ENCODE peak calls at places on chromosomes 12 and 14, in four cellular contexts. K is tibial nerve, N is gastrocnemius medialis, W is Peyer's patch. I is an unnamed sample.

GRCh38 chr12:127035011-127035879 is 1231.7 kb upstream of the TMEM132C start:
- DNase-seq in N (no peak), W (no peak), K (no peak), I (no peak)

GRCh38 chr12:31491819-31492598 is 98.9 kb downstream of the DENND5B start:
- DNase-seq in N (no peak), W (no peak), K (no peak), I (no peak)

GRCh38 chr14:106844608-106845285 is 1318.4 kb downstream of the TMEM121 start:
- DNase-seq in K (peak; percentile 52), W (peak; percentile 93), N (peak; percentile 51), I (peak; percentile 89)

GRCh38 chr14:88983755-88984154 is 159.3 kb downstream of the TTC8 start:
- DNase-seq in W (no peak), K (no peak), N (no peak), I (no peak)

GRCh38 chr14:29741909-29742401 is 185.7 kb downstream of the PRKD1 start:
- DNase-seq in K (peak; percentile 44), N (no peak), W (no peak), I (no peak)

GRCh38 chr12:75337905-75338304 is 3.4 kb downstream of the GLIPR1L1 start:
- DNase-seq in W (no peak), K (no peak), N (no peak), I (no peak)

GRCh38 chr14:89807905-89808304 is 146.6 kb downstream of the EFCAB11 start:
- DNase-seq in N (no peak), W (no peak), K (no peak), I (no peak)

GRCh38 chr12:1530592-1531159 is 63.7 kb downstream of the FBXL14 start:
- DNase-seq in N (no peak), K (no peak), W (peak; percentile 33), I (no peak)

GRCh38 chr14:60102389-60102788 is 10.7 kb downstream of the PCNX4 start:
- DNase-seq in N (no peak), W (no peak), K (no peak), I (no peak)

GRCh38 chr14:60648169-60648933 is 926 bp downstream of the SIX1 start:
- DNase-seq in W (no peak), N (no peak), K (no peak), I (peak; percentile 44)

GRCh38 chr12:55060470-55060869 is 40.7 kb downstream of the NEUROD4 start:
- DNase-seq in K (no peak), N (no peak), W (no peak), I (no peak)

GRCh38 chr14:78902010-78902623 is 731.9 kb downstream of the NRXN3 start:
- DNase-seq in W (no peak), K (no peak), N (no peak), I (no peak)

GRCh38 chr14:21227981-21228380 is 41.3 kb downstream of the HNRNPC start:
- DNase-seq in N (no peak), W (no peak), K (no peak), I (no peak)

GRCh38 chr12:108765289-108765764 is 34.0 kb upstream of the CORO1C start:
- DNase-seq in N (no peak), W (no peak), K (no peak), I (no peak)

GRCh38 chr14:68840454-68840853 is 47.6 kb upstream of the ZFP36L1 start:
- DNase-seq in N (no peak), K (no peak), W (no peak), I (no peak)

GRCh38 chr12:9761407-9761736 is 671 bp upstream of the CD69 start:
- DNase-seq in N (no peak), K (no peak), W (no peak), I (no peak)

GRCh38 chr12:108683906-108684556 is 47.3 kb downstream of the CORO1C start:
- DNase-seq in K (no peak), N (no peak), W (no peak), I (no peak)

GRCh38 chr12:75322464-75322863 is 7.7 kb downstream of the CAPS2 start:
- DNase-seq in K (no peak), N (no peak), W (no peak), I (no peak)

GRCh38 chr14:61089126-61089750 is 108.2 kb downstream of the SLC38A6 start:
- DNase-seq in N (no peak), K (no peak), W (no peak), I (no peak)

GRCh38 chr14:79767278-79767677 is 444.0 kb downstream of the DIO2 start:
- DNase-seq in W (no peak), N (no peak), K (no peak), I (no peak)

GRCh38 chr14:43795600-43796228 is 711.4 kb downstream of the FSCB start:
- DNase-seq in K (no peak), W (no peak), N (no peak), I (no peak)

GRCh38 chr14:89540830-89541470 is 123.9 kb upstream of the FOXN3 start:
- DNase-seq in N (no peak), K (no peak), W (no peak), I (no peak)

GRCh38 chr12:20463920-20464524 is 95.7 kb downstream of the PDE3A start:
- DNase-seq in N (no peak), K (no peak), W (no peak), I (no peak)

GRCh38 chr12:131856366-131857097 is 28.3 kb downstream of the MMP17 start:
- DNase-seq in K (no peak), W (no peak), N (no peak), I (no peak)

GRCh38 chr14:64645220-64645891 is 58.9 kb upstream of the PLEKHG3 start:
- DNase-seq in N (no peak), W (no peak), K (peak; percentile 53), I (no peak)

GRCh38 chr12:53627919-53628318 is 1.7 kb upstream of the ATF7 start:
- DNase-seq in N (no peak), K (no peak), W (no peak), I (no peak)

DNA sequence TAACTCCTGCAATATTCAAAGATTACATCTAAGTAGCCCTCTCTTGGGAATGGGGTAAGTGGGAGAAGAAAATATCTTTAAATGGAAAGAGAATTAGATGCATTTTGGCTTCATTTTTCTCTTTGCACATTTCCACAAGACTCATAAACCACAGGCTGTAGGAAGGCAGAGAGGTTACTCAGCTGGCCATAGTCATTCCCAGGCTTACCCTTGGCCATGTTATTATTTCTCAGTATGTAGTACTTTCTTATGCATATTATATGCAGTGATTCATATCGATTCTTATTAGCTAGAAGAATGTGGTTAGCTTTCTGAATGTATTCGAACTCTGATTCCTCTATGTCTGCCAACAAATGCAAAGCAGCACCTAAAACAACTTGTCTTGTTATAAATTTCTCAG is 92.1 kb downstream of the PTPRR start:
- DNase-seq in N (no peak), K (no peak), W (no peak), I (no peak)
- H3K4me1 ChIP-seq in N (no peaks in the 10 kb centered on the region), K (no peaks in the 10 kb centered on the region), W (peaks cover 9% of the 10 kb centered on the region), I (no peaks in the 10 kb centered on the region)

GRCh38 chr12:133203344-133204263 is 22.3 kb downstream of the ZNF268 start:
- DNase-seq in K (no peak), W (no peak), N (no peak), I (no peak)
- H3K4me3 ChIP-seq in K (no peak overlapping the region), W (no peak overlapping the region), N (no peak overlapping the region), I (no peak overlapping the region)

DNA sequence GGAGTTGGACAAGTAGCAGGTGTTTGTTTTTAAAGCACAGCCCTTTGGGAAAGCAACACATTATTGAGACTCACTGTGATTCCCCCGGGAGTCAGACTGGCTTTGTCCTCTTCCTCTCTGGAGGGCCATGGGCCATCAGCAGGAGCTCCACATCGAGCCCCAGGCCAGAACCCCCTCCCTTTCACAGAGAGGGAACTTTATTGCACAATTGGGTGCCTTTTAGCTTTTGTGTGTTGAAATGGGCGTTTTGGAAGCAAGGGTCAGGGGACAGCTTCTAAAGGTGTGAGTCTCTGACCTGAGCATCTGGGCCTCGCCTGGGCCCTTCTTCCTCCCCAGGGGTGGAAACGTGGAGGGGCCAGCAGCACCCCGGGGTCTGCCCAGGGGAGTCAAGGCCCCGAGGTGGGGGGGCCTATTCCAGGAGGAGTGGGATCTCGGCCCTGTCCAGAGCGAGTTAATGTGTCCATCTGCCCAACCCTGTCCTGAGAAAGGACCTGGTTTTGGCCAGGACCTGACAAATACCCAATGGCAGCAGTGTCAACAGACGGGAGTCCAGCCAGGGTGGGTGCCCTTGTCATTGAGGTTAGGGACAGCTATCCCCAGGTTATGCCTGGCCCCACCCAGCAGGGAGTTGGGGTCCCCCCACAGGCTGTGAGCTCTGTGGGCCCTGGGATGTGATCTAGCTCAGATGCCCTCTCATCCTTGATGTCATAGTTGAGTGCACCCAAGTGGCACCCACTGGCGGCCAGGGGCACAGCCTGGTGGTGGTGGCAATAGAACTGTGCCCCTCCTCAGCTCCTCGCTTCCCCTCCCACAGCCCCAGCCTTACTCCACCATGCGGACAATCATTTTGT is 37.1 kb downstream of the SLC8B1 start:
- DNase-seq in N (no peak), K (no peak), W (no peak), I (no peak)
- TF ChIP-seq POLR2A in N (no peak), K (no peak), W (no peak), I (no peak)

GRCh38 chr14:76194327-76194726 is 42.6 kb downstream of the GPATCH2L start:
- DNase-seq in W (no peak), N (no peak), K (no peak), I (no peak)

GRCh38 chr14:76186318-76187027 is 34.8 kb downstream of the GPATCH2L start:
- DNase-seq in N (no peak), W (peak; percentile 48), K (no peak), I (no peak)

GRCh38 chr14:76193696-76194095 is 42.0 kb downstream of the GPATCH2L start:
- DNase-seq in K (no peak), N (no peak), W (no peak), I (no peak)

GRCh38 chr14:76195003-76195402 is 43.3 kb downstream of the GPATCH2L start:
- DNase-seq in N (no peak), K (no peak), W (no peak), I (no peak)

DNA sequence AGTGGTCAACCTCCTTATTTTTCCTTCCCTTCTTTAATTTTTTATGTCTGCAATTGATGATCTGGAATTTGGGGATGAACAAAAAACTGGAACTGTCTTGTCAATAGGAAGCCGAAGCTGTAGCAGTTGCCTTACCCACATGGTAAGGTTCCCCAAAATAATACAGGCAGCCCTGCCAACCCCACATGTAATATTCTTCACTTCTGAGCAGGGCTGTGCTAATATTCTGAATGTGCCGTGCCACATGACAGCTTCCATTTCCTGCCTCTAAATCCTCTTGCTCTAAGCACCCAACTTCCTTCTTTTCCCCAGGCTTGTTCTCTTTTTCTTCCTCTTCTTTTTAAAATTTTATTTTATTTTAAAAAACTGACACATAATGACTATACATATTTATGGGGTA is 39.6 kb downstream of the GPATCH2L start:
- DNase-seq in W (peak; percentile 47), N (peak; percentile 12), K (peak; percentile 23), I (no peak)
- H3K4me1 ChIP-seq in W (no peaks in the 10 kb centered on the region), N (peaks cover 2% of the 10 kb centered on the region), K (no peaks in the 10 kb centered on the region), I (no peaks in the 10 kb centered on the region)

GRCh38 chr14:94769413-94770250 is at the start of gene GSC:
- DNase-seq in K (peak; percentile 39), N (peak; percentile 32), W (no peak), I (no peak)
- H3K4me3 ChIP-seq in K (peak within 1 kb of the TSS; percentile 63), N (peak within 1 kb of the TSS; percentile 61), W (peak within 1 kb of the TSS; percentile 56), I (peak within 1 kb of the TSS; percentile 47)

I was measured in right lobe of liver.